ENCODE peak calls at places on chromosomes 1 and 21, in ten cellular contexts. S is astrocyte of the spinal cord, C is AG09309, B is PC-3, X is HFF-Myc, E is uterus, L is fibroblast of pulmonary artery, U is cardiac fibroblast, N is lower lobe of right lung, D is keratinocyte. R is an unnamed sample.

GRCh38 chr1:237672748-237673147 is 218.0 kb downstream of the ZP4 start:
- DNase-seq in C (no peak), L (no peak), X (no peak), N (no peak), E (no peak), U (peak), D (no peak), S (no peak), B (peak), R (no peak)

GRCh38 chr1:24277420-24278169 is 41.6 kb upstream of the GRHL3 start:
- DNase-seq in D (no peak), L (peak), C (no peak), E (no peak), S (peak), U (peak), N (no peak), B (peak), X (no peak), R (no peak)

GRCh38 chr1:4047666-4048065 is 147.6 kb upstream of the C1orf174 start:
- DNase-seq in X (no peak), B (no peak), L (no peak), S (no peak), U (no peak), N (no peak), E (no peak), D (no peak), C (no peak), R (peak)

GRCh38 chr1:172733815-172734214 is 74.9 kb downstream of the FASLG start:
- DNase-seq in S (no peak), N (no peak), X (no peak), D (no peak), L (no peak), C (no peak), B (no peak), E (no peak), U (no peak), R (no peak)

GRCh38 chr1:198246331-198246730 is 89.5 kb downstream of the NEK7 start:
- DNase-seq in U (no peak), X (no peak), L (no peak), E (no peak), S (no peak), B (no peak), C (no peak), D (no peak), N (no peak), R (no peak)

GRCh38 chr1:178310685-178311105 is 186.1 kb downstream of the CLEC20A start:
- DNase-seq in L (peak), S (peak), U (peak), C (peak), E (no peak), N (no peak), X (peak), B (peak), D (peak), R (no peak)

GRCh38 chr1:62196091-62196690 is 1.5 kb downstream of the L1TD1 start:
- DNase-seq in E (no peak), L (no peak), U (no peak), B (no peak), N (no peak), X (no peak), C (no peak), D (no peak), S (no peak), R (no peak)

GRCh38 chr1:56901720-56902119 is 47.1 kb downstream of the C8A start:
- DNase-seq in L (peak), D (no peak), S (no peak), N (no peak), X (no peak), B (no peak), C (no peak), E (no peak), U (peak), R (no peak)

GRCh38 chr1:174167404-174167803 is 8.1 kb downstream of the RABGAP1L start:
- DNase-seq in N (no peak), C (no peak), U (no peak), B (no peak), D (no peak), E (no peak), S (no peak), X (no peak), L (no peak), R (no peak)

GRCh38 chr1:53739109-53739681 is at the start of gene GLIS1:
- DNase-seq in D (no peak), C (peak), X (peak), U (peak), S (peak), B (peak), N (peak), L (peak), E (peak), R (peak)

GRCh38 chr1:27021347-27022031 is 8.8 kb upstream of the TENT5B start:
- DNase-seq in S (no peak), B (no peak), L (peak), C (no peak), N (no peak), D (no peak), X (no peak), E (no peak), U (peak), R (no peak)

GRCh38 chr21:45142469-45142868 is 68.1 kb downstream of the ADARB1 start:
- DNase-seq in E (no peak), N (no peak), L (peak), X (peak), U (peak), B (no peak), S (peak), C (no peak), D (no peak), R (no peak)

GRCh38 chr1:106721779-106722178 is 334.7 kb upstream of the PRMT6 start:
- DNase-seq in D (no peak), C (no peak), N (no peak), E (no peak), U (no peak), X (no peak), L (no peak), B (no peak), S (no peak), R (no peak)

GRCh38 chr1:222065234-222065633 is 323.3 kb upstream of the DUSP10 start:
- DNase-seq in S (no peak), N (no peak), L (no peak), E (no peak), D (no peak), X (no peak), B (no peak), C (no peak), U (no peak), R (no peak)

GRCh38 chr1:43648448-43648847 is 1.5 kb upstream of the KDM4A start:
- DNase-seq in L (no peak), X (no peak), D (no peak), B (no peak), C (no peak), N (no peak), S (no peak), U (no peak), E (no peak), R (no peak)

GRCh38 chr21:33578214-33578613 is 10.3 kb downstream of the DONSON start:
- DNase-seq in X (no peak), L (peak), E (no peak), N (no peak), D (no peak), B (no peak), C (peak), S (peak), U (peak), R (no peak)

GRCh38 chr1:46513536-46513935 is 23.9 kb downstream of the DMBX1 start:
- DNase-seq in D (no peak), S (no peak), C (no peak), X (no peak), E (no peak), U (no peak), L (no peak), N (no peak), B (no peak), R (no peak)

GRCh38 chr1:31791131-31791858 is 24.5 kb downstream of the SPOCD1 start:
- DNase-seq in S (no peak), E (peak), N (peak), D (no peak), L (no peak), X (no peak), U (no peak), C (no peak), B (no peak), R (peak)

GRCh38 chr1:16727190-16728111 is 12.9 kb upstream of the RNU1-4 start:
- DNase-seq in D (peak), E (peak), U (peak), S (peak), X (peak), B (peak), L (peak), N (no peak), C (no peak), R (peak)

GRCh38 chr1:107480548-107480947 is 339.7 kb downstream of the NTNG1 start:
- DNase-seq in E (peak), U (no peak), D (no peak), C (no peak), X (no peak), B (no peak), S (peak), L (no peak), N (no peak), R (no peak)

GRCh38 chr1:221743416-221744208 is 1.7 kb upstream of the DUSP10 start:
- DNase-seq in C (no peak), L (no peak), B (no peak), X (no peak), U (no peak), S (peak), E (no peak), N (no peak), D (no peak), R (no peak)

GRCh38 chr1:158035976-158036583 is 42.6 kb downstream of the KIRREL1 start:
- DNase-seq in C (no peak), U (peak), N (no peak), B (peak), X (no peak), S (peak), E (peak), D (no peak), L (peak), R (no peak)

DNA sequence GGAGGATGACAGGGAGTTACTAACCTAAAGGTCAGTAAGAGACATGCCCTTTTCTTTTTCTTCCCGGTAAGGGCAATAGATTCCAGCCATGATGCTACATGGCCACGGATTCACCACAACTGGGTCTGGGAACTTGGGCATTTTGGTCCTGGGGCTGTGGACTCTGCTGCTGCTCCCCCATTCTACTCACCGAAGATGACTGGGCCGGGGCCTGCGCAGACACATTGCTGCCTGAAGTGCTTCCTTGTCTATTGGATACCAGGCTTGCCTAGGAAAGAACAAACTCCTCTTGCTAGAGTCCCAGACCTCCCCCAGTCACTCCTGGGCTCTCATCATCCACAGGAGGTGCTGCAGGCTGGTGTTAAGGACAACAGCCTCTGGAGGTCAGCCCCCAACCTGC is 49.9 kb upstream of the A3GALT2 start:
- DNase-seq in C (no peak), U (no peak), N (no peak), L (no peak), S (no peak), D (no peak), B (no peak), E (no peak), X (no peak), R (no peak)
- TF ChIP-seq CTCF in C (no peak), U (no peak), N (no peak), L (no peak), S (no peak), D (no peak), B (no peak), E (no peak), X (no peak), R (no peak)

GRCh38 chr21:25878334-25878733 is 143.6 kb downstream of the GABPA start:
- DNase-seq in S (no peak), D (no peak), N (no peak), E (no peak), X (no peak), C (no peak), B (peak), L (peak), U (peak), R (no peak)
- H3K4me3 ChIP-seq in S (no peak), D (no peak), N (no peak), E (no peak), X (no peak), C (no peak), B (no peak), L (no peak), U (no peak), R (no peak)

DNA sequence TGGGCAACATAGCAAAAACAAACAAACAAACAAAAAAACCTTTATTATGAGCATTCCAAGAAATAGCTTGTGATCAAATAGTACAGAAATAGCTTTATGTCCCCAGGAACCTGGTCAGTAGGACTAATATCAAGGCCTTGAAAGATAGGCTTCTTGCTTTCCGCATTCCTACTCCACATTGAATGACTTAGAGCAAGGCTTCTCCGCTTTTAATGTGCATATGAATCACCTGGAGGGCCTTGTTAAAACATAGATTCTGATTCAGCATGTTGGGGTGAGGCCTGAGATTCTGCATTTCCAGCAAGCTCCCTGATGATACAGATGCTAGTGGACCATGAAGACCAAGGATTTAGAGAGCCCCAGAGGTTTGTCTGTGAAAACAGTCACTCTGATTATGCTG is 17.4 kb downstream of the PLEKHA6 start:
- DNase-seq in B (peak), S (no peak), L (no peak), D (no peak), N (no peak), C (no peak), X (no peak), E (no peak), U (no peak), R (no peak)
- TF ChIP-seq CTCF in B (no peak), S (no peak), L (no peak), D (no peak), N (no peak), C (no peak), X (no peak), E (no peak), U (no peak), R (no peak)

DNA sequence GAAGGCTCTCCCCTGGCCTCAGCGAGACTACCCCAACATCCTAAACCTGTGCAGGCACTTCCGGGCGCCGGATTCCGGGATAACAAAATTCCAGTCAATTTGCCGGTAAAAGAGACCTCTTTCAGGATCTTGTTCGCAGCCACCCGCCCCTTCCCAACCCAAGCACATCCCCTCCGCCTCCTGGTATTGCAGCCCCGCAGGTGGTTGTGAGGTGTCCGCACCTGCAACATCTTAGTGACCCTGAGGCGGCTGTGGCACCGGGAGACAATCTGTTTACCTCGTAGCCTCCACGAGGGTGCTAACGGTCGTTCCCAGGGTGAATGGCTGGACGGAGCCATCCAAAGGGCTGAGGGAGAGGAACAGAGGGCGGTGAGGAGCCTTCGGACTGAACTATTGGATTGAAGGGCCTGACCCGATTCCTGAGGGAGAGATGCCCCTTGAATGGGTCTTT is 2.1 kb downstream of the NR5A2 start:
- DNase-seq in N (no peak), B (peak), X (no peak), D (no peak), U (no peak), L (no peak), S (no peak), E (no peak), C (no peak), R (no peak)
- H3K4me3 ChIP-seq in N (peak), B (peak), X (no peak), D (peak), U (peak), L (peak), S (peak), E (no peak), C (peak), R (no peak)

GRCh38 chr1:206799311-206799710 is 27.0 kb upstream of the IL10 start:
- DNase-seq in D (no peak), C (no peak), E (no peak), N (no peak), B (no peak), X (no peak), S (no peak), L (no peak), U (no peak), R (no peak)

GRCh38 chr1:206803221-206803730 is 31.0 kb upstream of the IL10 start:
- DNase-seq in X (no peak), S (no peak), L (peak), B (no peak), N (no peak), E (no peak), D (no peak), C (no peak), U (peak), R (no peak)

GRCh38 chr1:206800411-206800810 is 28.1 kb upstream of the IL10 start:
- DNase-seq in D (no peak), S (no peak), N (no peak), L (peak), C (no peak), B (no peak), E (no peak), X (no peak), U (no peak), R (no peak)

GRCh38 chr1:206802401-206802800 is 30.1 kb upstream of the IL10 start:
- DNase-seq in S (no peak), B (no peak), X (no peak), C (no peak), U (no peak), L (no peak), E (no peak), N (no peak), D (no peak), R (no peak)

GRCh38 chr1:206801467-206801866 is 29.2 kb upstream of the IL10 start:
- DNase-seq in N (no peak), D (no peak), S (no peak), B (no peak), L (no peak), C (no peak), X (no peak), E (no peak), U (no peak), R (no peak)
- TF ChIP-seq CTCF in N (no peak), D (no peak), S (no peak), B (peak), L (no peak), C (no peak), X (no peak), E (no peak), U (no peak), R (no peak)

DNA sequence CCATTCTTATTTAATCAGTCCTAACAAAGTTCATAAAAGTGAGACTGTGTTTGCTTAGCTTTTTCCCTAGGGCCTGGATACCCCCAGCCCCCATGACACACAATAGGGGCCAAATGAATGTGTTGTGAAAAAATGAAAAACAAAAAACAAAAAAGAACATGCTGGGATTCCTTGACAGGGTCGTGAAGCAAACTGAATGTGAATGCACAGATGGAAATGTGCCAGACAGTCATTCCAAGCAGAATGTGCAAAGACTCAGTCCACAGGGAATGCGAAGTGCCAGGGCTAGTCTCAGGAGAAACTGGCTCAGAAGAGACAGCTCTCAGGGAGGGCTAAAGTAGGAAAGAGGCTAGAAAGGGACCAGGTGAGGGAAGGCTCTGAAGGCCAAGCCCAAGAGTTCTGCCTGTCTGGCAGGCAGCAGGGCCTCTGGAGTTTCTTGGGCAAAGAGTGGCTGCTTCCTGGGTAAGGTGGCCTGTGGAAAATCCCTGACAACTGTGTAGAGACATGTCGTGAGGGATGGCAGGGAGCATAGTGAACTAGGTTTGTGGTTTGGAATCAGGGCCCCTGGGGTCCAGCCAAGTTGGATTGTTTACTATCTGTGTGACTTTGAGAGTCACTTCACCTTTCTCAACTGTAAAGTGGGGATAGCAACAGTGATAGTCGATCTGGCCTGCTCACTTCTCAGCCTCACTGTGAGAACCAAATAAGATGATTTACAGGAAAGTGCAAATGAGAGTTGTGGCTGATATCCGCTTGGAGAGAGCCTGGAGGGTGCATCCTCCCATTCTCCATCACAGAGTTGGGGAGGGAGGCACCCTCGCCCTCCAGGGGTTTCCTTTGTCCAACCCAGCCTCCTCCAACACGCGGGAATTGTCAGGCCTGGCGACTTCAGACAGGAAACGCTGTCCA is 1.2 kb upstream of the ADAM15 start:
- DNase-seq in B (peak), E (no peak), C (no peak), U (peak), D (no peak), S (peak), X (no peak), N (no peak), L (peak), R (no peak)
- H3K4me3 ChIP-seq in B (peak), E (peak), C (peak), U (no peak), D (no peak), S (peak), X (peak), N (peak), L (peak), R (peak)

DNA sequence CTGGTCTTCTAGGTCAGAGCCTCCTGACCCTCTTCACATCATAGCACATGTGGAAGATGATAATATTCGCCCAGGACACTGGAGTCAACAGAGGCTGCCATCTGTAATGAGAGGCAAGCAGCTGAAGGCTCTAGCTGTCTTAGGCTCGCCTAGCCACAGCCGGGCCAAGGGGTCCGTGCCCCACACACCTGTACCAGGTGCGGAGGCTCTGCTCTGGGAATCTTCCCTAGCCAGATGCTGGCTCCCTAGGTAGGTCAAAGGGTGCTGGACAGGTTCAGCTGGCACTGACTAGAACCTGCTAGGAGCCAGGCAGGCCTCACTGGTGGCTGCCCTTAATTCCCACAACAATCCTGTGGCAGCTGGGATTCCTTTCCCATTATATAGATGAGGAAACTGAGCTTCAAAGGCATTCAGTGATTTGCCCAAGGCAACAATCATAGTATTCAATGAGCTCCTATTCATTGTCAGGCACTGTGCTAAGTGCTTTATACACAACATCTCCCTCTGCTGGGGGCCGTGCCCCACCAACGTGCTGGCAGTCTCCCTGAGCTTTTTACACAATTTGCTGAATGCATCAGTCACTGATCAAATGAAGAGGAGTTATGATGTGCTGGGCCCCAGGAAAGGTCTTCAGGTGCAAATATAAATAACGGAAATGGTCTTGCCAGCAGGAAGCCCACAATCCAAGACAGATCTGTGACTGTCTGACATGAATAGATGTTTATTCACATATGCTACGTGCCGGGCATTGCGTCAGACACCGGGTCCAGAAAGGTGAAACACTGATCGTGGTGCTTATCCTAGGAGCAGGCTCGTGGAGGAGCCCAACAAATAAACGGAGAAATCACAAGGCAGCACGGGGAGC is 58.0 kb downstream of the DDX20 start:
- DNase-seq in L (no peak), C (no peak), D (no peak), U (no peak), S (no peak), B (peak), X (no peak), E (no peak), N (no peak), R (peak)
- TF ChIP-seq CTCF in L (no peak), C (peak), D (peak), U (no peak), S (no peak), B (peak), X (no peak), E (no peak), N (no peak), R (no peak)

R was measured in lower leg skin.